ENCODE peak calls at places on chromosomes 11 and 22, in six cellular contexts. Q is RPMI7951; L is stimulated activated CD8-positive, alpha-beta memory T cell treated with anti-CD3 and anti-CD28 coated beads, Interleukin-7, amount 100 ng/mL, for 1 hour; I is cerebellar nuclear complex; M is endothelial cell; S is stimulated activated CD4-positive, alpha-beta T cell treated with anti-CD3 and anti-CD28 coated beads, TNF-alpha, amount 100 ng/mL, for 4 hours. C is an unnamed sample.

GRCh38 chr22:36465232-36466021 is 16.0 kb downstream of the TXN2 start:
- DNase-seq in Q (peak), L (no peak), I (no peak), M (no peak), S (no peak), C (peak)

GRCh38 chr22:44396727-44397722 is 84.3 kb upstream of the SHISAL1 start:
- DNase-seq in Q (no peak), L (no peak), I (no peak), M (peak), S (no peak), C (no peak)

GRCh38 chr11:85810521-85810870 is 445 bp downstream of the SYTL2 start:
- DNase-seq in Q (no peak), L (no peak), I (no peak), M (peak), S (no peak), C (no peak)

GRCh38 chr22:40054486-40054885 is 59.7 kb downstream of the FAM83F start:
- DNase-seq in Q (no peak), L (no peak), I (no peak), M (no peak), S (no peak), C (no peak)

GRCh38 chr11:82701847-82702520 is 31.7 kb downstream of the FAM181B start:
- DNase-seq in Q (peak), L (no peak), I (no peak), M (peak), S (no peak), C (no peak)

GRCh38 chr11:100805509-100806199 is 118.6 kb downstream of the ARHGAP42 start:
- DNase-seq in Q (peak), L (no peak), I (no peak), M (no peak), S (no peak), C (no peak)

GRCh38 chr22:22878801-22879674 is 8.6 kb upstream of the IGLL5 start:
- DNase-seq in Q (no peak), L (no peak), I (no peak), M (no peak), S (no peak), C (no peak)

GRCh38 chr11:33310720-33311500 is 53.7 kb downstream of the HIPK3 start:
- DNase-seq in Q (peak), L (no peak), I (no peak), M (no peak), S (no peak), C (no peak)

GRCh38 chr11:79087957-79088318 is 352.9 kb downstream of the TENM4 start:
- DNase-seq in Q (peak), L (no peak), I (no peak), M (no peak), S (no peak), C (no peak)

GRCh38 chr11:125901872-125902271 is 1.1 kb downstream of the PUS3 start:
- DNase-seq in Q (no peak), L (no peak), I (no peak), M (no peak), S (no peak), C (no peak)